ENCODE peak calls at places on chromosomes 5 and 9, in five cellular contexts. O, W, T, E and R are unnamed samples.
A peak's percentile ranks its signal among the peaks of the same experiment; 100 is the strongest.

GRCh38 chr5:67149933-67150523 is 46.6 kb downstream of the CD180 start:
- DNase-seq in O (no peak), W (no peak), T (peak; percentile 70), E (peak; percentile 72), R (no peak)

GRCh38 chr9:71984388-71985069 is 73.1 kb downstream of the C9orf85 start:
- DNase-seq in O (peak; percentile 25), W (no peak), T (peak; percentile 60), E (peak; percentile 69), R (no peak)

GRCh38 chr9:14271078-14271673 is 42.8 kb downstream of the NFIB start:
- DNase-seq in O (peak; percentile 40), W (peak; percentile 74), T (peak; percentile 92), E (peak; percentile 92), R (no peak)

GRCh38 chr9:129511320-129511900 is 109.5 kb downstream of the C9orf50 start:
- DNase-seq in O (no peak), W (no peak), T (no peak), E (no peak), R (no peak)

GRCh38 chr5:132000677-132001453 is 10.6 kb downstream of the ACSL6 start:
- DNase-seq in O (peak; percentile 25), W (no peak), T (no peak), E (no peak), R (peak; percentile 89)

GRCh38 chr9:87386490-87386889 is 111.2 kb upstream of the DAPK1 start:
- DNase-seq in O (no peak), W (no peak), T (no peak), E (no peak), R (no peak)

GRCh38 chr5:15821506-15821905 is 321.5 kb downstream of the FBXL7 start:
- DNase-seq in O (no peak), W (no peak), T (peak; percentile 62), E (peak; percentile 23), R (no peak)

GRCh38 chr5:73182282-73182681 is 9.3 kb downstream of the TMEM174 start:
- DNase-seq in O (no peak), W (no peak), T (no peak), E (no peak), R (no peak)

GRCh38 chr5:31225118-31225517 is 31.6 kb downstream of the CDH6 start:
- DNase-seq in O (no peak), W (no peak), T (peak; percentile 59), E (peak; percentile 18), R (no peak)

GRCh38 chr9:21711504-21711903 is 90.9 kb upstream of the MTAP start:
- DNase-seq in O (no peak), W (peak; percentile 80), T (no peak), E (no peak), R (no peak)

GRCh38 chr9:77475641-77476473 is 172.3 kb downstream of the GNA14 start:
- DNase-seq in O (no peak), W (peak; percentile 90), T (peak; percentile 47), E (no peak), R (no peak)

GRCh38 chr5:1751026-1751863 is 48.4 kb downstream of the MRPL36 start:
- DNase-seq in O (no peak), W (no peak), T (no peak), E (no peak), R (no peak)

GRCh38 chr5:74581988-74582365 is 58.6 kb downstream of the ENC1 start:
- DNase-seq in O (peak; percentile 65), W (peak; percentile 19), T (no peak), E (no peak), R (no peak)

GRCh38 chr9:71854811-71855210 is 56.2 kb downstream of the ABHD17B start:
- DNase-seq in O (no peak), W (no peak), T (no peak), E (no peak), R (no peak)

GRCh38 chr9:117860849-117861248 is 156.6 kb downstream of the TLR4 start:
- DNase-seq in O (no peak), W (no peak), T (no peak), E (no peak), R (no peak)

GRCh38 chr9:109417585-109418544 is 80.2 kb downstream of the PTPN3 start:
- DNase-seq in O (no peak), W (no peak), T (no peak), E (no peak), R (peak; percentile 71)

GRCh38 chr5:116663081-116663480 is 88.5 kb upstream of the SEMA6A start:
- DNase-seq in O (no peak), W (no peak), T (no peak), E (no peak), R (no peak)

GRCh38 chr9:25129537-25129936 is 548.7 kb downstream of the TUSC1 start:
- DNase-seq in O (no peak), W (no peak), T (no peak), E (no peak), R (no peak)

GRCh38 chr5:64632251-64632650 is 58.1 kb upstream of the SHISAL2B start:
- DNase-seq in O (no peak), W (peak; percentile 55), T (no peak), E (peak; percentile 75), R (no peak)

GRCh38 chr5:173472784-173473278 is 143.6 kb downstream of the BOD1 start:
- DNase-seq in O (no peak), W (no peak), T (peak; percentile 65), E (peak; percentile 67), R (no peak)
- H3K4me3 ChIP-seq in O (no peak overlapping the region), W (no peak overlapping the region), T (no peak overlapping the region), E (no peak overlapping the region), R (no peak overlapping the region)

GRCh38 chr5:167950126-167950721 is 341.2 kb upstream of the WWC1 start:
- DNase-seq in O (no peak), W (peak; percentile 52), T (peak; percentile 79), E (peak; percentile 72), R (no peak)

GRCh38 chr5:167949435-167949834 is 342.0 kb upstream of the WWC1 start:
- DNase-seq in O (no peak), W (no peak), T (no peak), E (no peak), R (no peak)

GRCh38 chr5:167951121-167951520 is 340.3 kb upstream of the WWC1 start:
- DNase-seq in O (no peak), W (no peak), T (no peak), E (peak; percentile 18), R (no peak)

GRCh38 chr5:167953151-167953788 is 338.2 kb upstream of the WWC1 start:
- DNase-seq in O (no peak), W (no peak), T (no peak), E (no peak), R (no peak)

DNA sequence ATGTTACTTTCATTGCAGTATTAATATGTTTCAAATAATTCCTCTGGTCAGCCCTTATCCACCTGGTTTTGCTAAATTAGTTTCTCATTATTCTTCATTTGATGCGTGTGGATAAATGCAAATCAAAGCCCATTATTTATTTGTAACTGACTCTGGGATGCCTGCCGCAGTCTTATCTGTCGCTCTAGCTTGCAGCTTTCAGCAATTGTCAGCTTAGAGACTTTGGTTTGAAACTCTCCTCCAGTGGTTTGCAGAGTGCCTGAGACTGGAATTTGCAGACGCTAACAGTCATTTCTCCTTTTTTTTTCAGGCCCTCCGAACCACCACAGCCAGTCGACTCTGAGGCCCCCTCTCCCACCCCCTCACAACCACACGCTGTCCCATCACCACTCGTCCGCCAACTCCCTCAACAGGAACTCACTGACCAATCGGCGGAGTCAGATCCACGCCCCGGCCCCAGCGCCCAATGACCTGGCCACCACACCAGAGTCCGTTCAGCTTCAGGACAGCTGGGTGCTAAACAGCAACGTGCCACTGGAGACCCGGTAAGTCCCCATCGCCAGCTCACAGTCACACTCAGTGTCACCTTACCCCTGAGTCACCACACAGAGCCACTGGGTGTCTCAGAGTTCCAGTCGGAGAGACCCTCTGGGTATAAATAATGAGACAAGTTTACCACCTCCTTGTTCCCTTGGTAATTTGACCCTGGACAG is 339.0 kb upstream of the WWC1 start:
- DNase-seq in O (no peak), W (no peak), T (no peak), E (no peak), R (no peak)
- H3K4me3 ChIP-seq in O (no peak overlapping the region), W (no peak overlapping the region), T (no peak overlapping the region), E (no peak overlapping the region), R (no peak overlapping the region)

DNA sequence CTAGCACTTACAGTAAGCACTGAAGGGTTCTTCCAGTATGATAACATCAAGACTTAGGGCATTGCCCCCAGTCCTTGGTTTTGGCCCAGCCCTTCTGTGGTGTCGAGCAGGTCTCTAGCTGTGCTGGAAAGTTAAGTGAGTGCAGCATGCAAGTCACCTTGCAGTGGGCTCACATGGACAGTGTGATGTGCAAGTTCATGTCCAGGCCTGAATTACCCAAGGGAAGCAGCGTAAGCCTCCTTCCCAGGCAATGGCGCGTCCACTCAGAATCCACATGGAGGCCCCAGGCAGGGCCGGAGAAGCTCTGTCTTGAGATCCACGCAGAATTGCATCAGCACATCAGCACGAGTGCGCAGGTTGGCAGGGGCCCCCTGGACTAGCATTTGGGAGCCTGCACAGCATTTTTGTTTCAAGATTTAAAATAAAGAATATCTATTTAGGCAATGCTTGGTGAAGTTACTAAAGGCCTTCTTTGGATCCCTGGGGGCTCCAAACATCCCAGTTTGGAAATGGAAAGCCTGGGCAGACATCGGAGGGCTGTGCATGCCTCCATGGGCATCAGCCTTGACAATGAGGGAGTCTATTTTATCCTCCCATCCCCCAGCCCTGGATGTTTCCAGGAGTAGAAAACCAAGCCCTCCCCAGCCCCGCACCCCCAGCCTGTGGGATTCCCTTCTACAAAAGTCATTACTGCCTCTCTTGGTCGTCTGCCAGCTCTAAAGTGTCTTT is 108.3 kb upstream of the ALDH1B1 start:
- DNase-seq in O (no peak), W (no peak), T (no peak), E (no peak), R (no peak)
- H3K4me3 ChIP-seq in O (no peak overlapping the region), W (no peak overlapping the region), T (no peak overlapping the region), E (no peak overlapping the region), R (no peak overlapping the region)

GRCh38 chr9:121744687-121745395 is 93.4 kb downstream of the DAB2IP start:
- DNase-seq in O (no peak), W (no peak), T (no peak), E (no peak), R (no peak)
- H3K4me3 ChIP-seq in O (peak overlapping the region; percentile 45), W (no peak overlapping the region), T (peak overlapping the region; percentile 73), E (no peak overlapping the region), R (no peak overlapping the region)

DNA sequence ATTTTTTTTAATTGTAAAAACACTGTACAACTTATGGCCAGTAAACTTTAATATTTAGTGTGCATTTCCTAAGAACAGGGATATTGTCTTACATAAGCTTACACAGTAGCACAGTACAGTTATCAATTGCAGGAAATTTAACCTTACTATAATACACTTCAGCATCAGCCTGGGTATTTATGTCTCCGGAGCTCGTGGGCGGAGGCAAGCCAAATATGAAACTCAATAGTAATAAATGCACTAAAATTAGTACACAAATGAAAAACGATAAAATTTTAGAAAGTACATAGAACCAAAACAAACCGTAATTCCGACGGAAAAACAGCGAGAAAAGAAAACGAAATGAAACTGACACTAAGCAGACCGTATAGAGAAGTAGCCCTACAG is 91.2 kb downstream of the ANXA2R start:
- DNase-seq in O (no peak), W (no peak), T (no peak), E (peak; percentile 38), R (no peak)
- H3K4me3 ChIP-seq in O (peak overlapping the region; percentile 52), W (peak overlapping the region; percentile 49), T (peak overlapping the region; percentile 63), E (peak overlapping the region; percentile 7), R (peak overlapping the region; percentile 66)